ENCODE peak calls at places on chromosomes 2 and 18, in eight cellular contexts. One of them, this sample, is unnamed.

GRCh38 chr2:8334866-8335325 is 347.0 kb upstream of the ID2 start:
- DNase-seq in Calu3: no peak
- DNase-seq in amniotic stem cell: no peak
- DNase-seq in NT2/D1: no peak
- DNase-seq in Ammon's horn: peak
- DNase-seq in H7: no peak
- DNase-seq in NCI-H510A treated with DMSO at 0.1 percent for 48 hours: no peak
- DNase-seq in stimulated activated CD8-positive, alpha-beta memory T cell treated with anti-CD3 and anti-CD28 coated beads, Interleukin-7, amount 100 ng/mL, for 1 hour: no peak
- DNase-seq in this sample: no peak

GRCh38 chr2:118988706-118989105 is 46.7 kb downstream of the MARCO start:
- DNase-seq in amniotic stem cell: no peak
- DNase-seq in Calu3: no peak
- DNase-seq in NCI-H510A treated with DMSO at 0.1 percent for 48 hours: no peak
- DNase-seq in stimulated activated CD8-positive, alpha-beta memory T cell treated with anti-CD3 and anti-CD28 coated beads, Interleukin-7, amount 100 ng/mL, for 1 hour: no peak
- DNase-seq in H7: no peak
- DNase-seq in NT2/D1: no peak
- DNase-seq in Ammon's horn: no peak
- DNase-seq in this sample: no peak

GRCh38 chr18:70176537-70176936 is 28.9 kb downstream of the RTTN start:
- DNase-seq in NT2/D1: no peak
- DNase-seq in H7: no peak
- DNase-seq in Ammon's horn: no peak
- DNase-seq in amniotic stem cell: no peak
- DNase-seq in Calu3: no peak
- DNase-seq in NCI-H510A treated with DMSO at 0.1 percent for 48 hours: no peak
- DNase-seq in stimulated activated CD8-positive, alpha-beta memory T cell treated with anti-CD3 and anti-CD28 coated beads, Interleukin-7, amount 100 ng/mL, for 1 hour: no peak
- DNase-seq in this sample: no peak

GRCh38 chr2:186542002-186542401 is 47.9 kb upstream of the ITGAV start:
- DNase-seq in NT2/D1: no peak
- DNase-seq in Calu3: no peak
- DNase-seq in NCI-H510A treated with DMSO at 0.1 percent for 48 hours: no peak
- DNase-seq in amniotic stem cell: no peak
- DNase-seq in stimulated activated CD8-positive, alpha-beta memory T cell treated with anti-CD3 and anti-CD28 coated beads, Interleukin-7, amount 100 ng/mL, for 1 hour: no peak
- DNase-seq in Ammon's horn: no peak
- DNase-seq in H7: no peak
- DNase-seq in this sample: no peak

GRCh38 chr18:26657618-26658581 is 109.5 kb upstream of the KCTD1 start:
- DNase-seq in Ammon's horn: no peak
- DNase-seq in Calu3: no peak
- DNase-seq in amniotic stem cell: no peak
- DNase-seq in NCI-H510A treated with DMSO at 0.1 percent for 48 hours: peak
- DNase-seq in H7: no peak
- DNase-seq in stimulated activated CD8-positive, alpha-beta memory T cell treated with anti-CD3 and anti-CD28 coated beads, Interleukin-7, amount 100 ng/mL, for 1 hour: no peak
- DNase-seq in NT2/D1: no peak
- DNase-seq in this sample: no peak

GRCh38 chr2:176463527-176463926 is 194.3 kb downstream of the MTX2 start:
- DNase-seq in H7: no peak
- DNase-seq in Calu3: no peak
- DNase-seq in NCI-H510A treated with DMSO at 0.1 percent for 48 hours: no peak
- DNase-seq in NT2/D1: no peak
- DNase-seq in stimulated activated CD8-positive, alpha-beta memory T cell treated with anti-CD3 and anti-CD28 coated beads, Interleukin-7, amount 100 ng/mL, for 1 hour: no peak
- DNase-seq in Ammon's horn: no peak
- DNase-seq in amniotic stem cell: no peak
- DNase-seq in this sample: no peak

GRCh38 chr2:37355735-37356134 is 11.3 kb downstream of the QPCT start:
- DNase-seq in stimulated activated CD8-positive, alpha-beta memory T cell treated with anti-CD3 and anti-CD28 coated beads, Interleukin-7, amount 100 ng/mL, for 1 hour: no peak
- DNase-seq in NT2/D1: no peak
- DNase-seq in Ammon's horn: no peak
- DNase-seq in NCI-H510A treated with DMSO at 0.1 percent for 48 hours: peak
- DNase-seq in amniotic stem cell: no peak
- DNase-seq in Calu3: no peak
- DNase-seq in H7: no peak
- DNase-seq in this sample: no peak

GRCh38 chr2:200373196-200373595 is 66.7 kb downstream of the SPATS2L start:
- DNase-seq in amniotic stem cell: no peak
- DNase-seq in stimulated activated CD8-positive, alpha-beta memory T cell treated with anti-CD3 and anti-CD28 coated beads, Interleukin-7, amount 100 ng/mL, for 1 hour: no peak
- DNase-seq in H7: no peak
- DNase-seq in Calu3: no peak
- DNase-seq in NCI-H510A treated with DMSO at 0.1 percent for 48 hours: no peak
- DNase-seq in NT2/D1: no peak
- DNase-seq in Ammon's horn: no peak
- DNase-seq in this sample: no peak

GRCh38 chr2:204608261-204608660 is 63.0 kb downstream of the PARD3B start:
- DNase-seq in H7: no peak
- DNase-seq in Calu3: no peak
- DNase-seq in NCI-H510A treated with DMSO at 0.1 percent for 48 hours: no peak
- DNase-seq in NT2/D1: no peak
- DNase-seq in stimulated activated CD8-positive, alpha-beta memory T cell treated with anti-CD3 and anti-CD28 coated beads, Interleukin-7, amount 100 ng/mL, for 1 hour: no peak
- DNase-seq in amniotic stem cell: no peak
- DNase-seq in Ammon's horn: peak
- DNase-seq in this sample: no peak

GRCh38 chr2:237243487-237243886 is 157.8 kb downstream of the COPS8 start:
- DNase-seq in NT2/D1: no peak
- DNase-seq in Calu3: no peak
- DNase-seq in H7: no peak
- DNase-seq in Ammon's horn: no peak
- DNase-seq in stimulated activated CD8-positive, alpha-beta memory T cell treated with anti-CD3 and anti-CD28 coated beads, Interleukin-7, amount 100 ng/mL, for 1 hour: no peak
- DNase-seq in amniotic stem cell: no peak
- DNase-seq in NCI-H510A treated with DMSO at 0.1 percent for 48 hours: no peak
- DNase-seq in this sample: no peak

GRCh38 chr2:192007819-192008218 is 160.9 kb upstream of the CAVIN2 start:
- DNase-seq in H7: no peak
- DNase-seq in NT2/D1: no peak
- DNase-seq in NCI-H510A treated with DMSO at 0.1 percent for 48 hours: no peak
- DNase-seq in Ammon's horn: no peak
- DNase-seq in amniotic stem cell: no peak
- DNase-seq in stimulated activated CD8-positive, alpha-beta memory T cell treated with anti-CD3 and anti-CD28 coated beads, Interleukin-7, amount 100 ng/mL, for 1 hour: no peak
- DNase-seq in Calu3: no peak
- DNase-seq in this sample: no peak

GRCh38 chr2:2827691-2828315 is 496.7 kb upstream of the MYT1L start:
- DNase-seq in Ammon's horn: no peak
- DNase-seq in amniotic stem cell: no peak
- DNase-seq in Calu3: no peak
- DNase-seq in stimulated activated CD8-positive, alpha-beta memory T cell treated with anti-CD3 and anti-CD28 coated beads, Interleukin-7, amount 100 ng/mL, for 1 hour: no peak
- DNase-seq in NT2/D1: no peak
- DNase-seq in H7: peak
- DNase-seq in NCI-H510A treated with DMSO at 0.1 percent for 48 hours: no peak
- DNase-seq in this sample: no peak

GRCh38 chr2:157233506-157233905 is 24.0 kb upstream of the GALNT5 start:
- DNase-seq in NT2/D1: no peak
- DNase-seq in Calu3: no peak
- DNase-seq in stimulated activated CD8-positive, alpha-beta memory T cell treated with anti-CD3 and anti-CD28 coated beads, Interleukin-7, amount 100 ng/mL, for 1 hour: no peak
- DNase-seq in amniotic stem cell: no peak
- DNase-seq in Ammon's horn: no peak
- DNase-seq in NCI-H510A treated with DMSO at 0.1 percent for 48 hours: no peak
- DNase-seq in H7: no peak
- DNase-seq in this sample: no peak

GRCh38 chr2:215529271-215529670 is 93.4 kb upstream of the FN1 start:
- DNase-seq in amniotic stem cell: no peak
- DNase-seq in Ammon's horn: no peak
- DNase-seq in NT2/D1: no peak
- DNase-seq in NCI-H510A treated with DMSO at 0.1 percent for 48 hours: peak
- DNase-seq in stimulated activated CD8-positive, alpha-beta memory T cell treated with anti-CD3 and anti-CD28 coated beads, Interleukin-7, amount 100 ng/mL, for 1 hour: no peak
- DNase-seq in Calu3: no peak
- DNase-seq in H7: no peak
- DNase-seq in this sample: no peak

GRCh38 chr2:60621688-60622429 is 68.4 kb upstream of the BCL11A start:
- DNase-seq in stimulated activated CD8-positive, alpha-beta memory T cell treated with anti-CD3 and anti-CD28 coated beads, Interleukin-7, amount 100 ng/mL, for 1 hour: no peak
- DNase-seq in H7: no peak
- DNase-seq in Ammon's horn: no peak
- DNase-seq in NCI-H510A treated with DMSO at 0.1 percent for 48 hours: no peak
- DNase-seq in NT2/D1: no peak
- DNase-seq in amniotic stem cell: no peak
- DNase-seq in Calu3: no peak
- DNase-seq in this sample: no peak

GRCh38 chr18:10726198-10727068 is 200.6 kb downstream of the NAPG start:
- DNase-seq in Calu3: peak
- DNase-seq in NT2/D1: no peak
- DNase-seq in amniotic stem cell: no peak
- DNase-seq in Ammon's horn: peak
- DNase-seq in H7: peak
- DNase-seq in NCI-H510A treated with DMSO at 0.1 percent for 48 hours: no peak
- DNase-seq in stimulated activated CD8-positive, alpha-beta memory T cell treated with anti-CD3 and anti-CD28 coated beads, Interleukin-7, amount 100 ng/mL, for 1 hour: no peak
- DNase-seq in this sample: no peak

GRCh38 chr2:20167356-20167755 is 57.6 kb downstream of the SDC1 start:
- DNase-seq in H7: no peak
- DNase-seq in NCI-H510A treated with DMSO at 0.1 percent for 48 hours: no peak
- DNase-seq in stimulated activated CD8-positive, alpha-beta memory T cell treated with anti-CD3 and anti-CD28 coated beads, Interleukin-7, amount 100 ng/mL, for 1 hour: no peak
- DNase-seq in Calu3: no peak
- DNase-seq in Ammon's horn: no peak
- DNase-seq in NT2/D1: no peak
- DNase-seq in amniotic stem cell: no peak
- DNase-seq in this sample: no peak

GRCh38 chr2:15189236-15189635 is 371.9 kb downstream of the NBAS start:
- DNase-seq in amniotic stem cell: no peak
- DNase-seq in H7: peak
- DNase-seq in Calu3: no peak
- DNase-seq in NCI-H510A treated with DMSO at 0.1 percent for 48 hours: no peak
- DNase-seq in NT2/D1: no peak
- DNase-seq in stimulated activated CD8-positive, alpha-beta memory T cell treated with anti-CD3 and anti-CD28 coated beads, Interleukin-7, amount 100 ng/mL, for 1 hour: no peak
- DNase-seq in Ammon's horn: no peak
- DNase-seq in this sample: no peak

GRCh38 chr2:106106627-106107508 is 87.2 kb downstream of the UXS1 start:
- DNase-seq in Calu3: no peak
- DNase-seq in stimulated activated CD8-positive, alpha-beta memory T cell treated with anti-CD3 and anti-CD28 coated beads, Interleukin-7, amount 100 ng/mL, for 1 hour: no peak
- DNase-seq in H7: no peak
- DNase-seq in amniotic stem cell: no peak
- DNase-seq in NCI-H510A treated with DMSO at 0.1 percent for 48 hours: no peak
- DNase-seq in NT2/D1: no peak
- DNase-seq in Ammon's horn: no peak
- DNase-seq in this sample: no peak

GRCh38 chr2:177625744-177626655 is 233.4 kb downstream of the AGPS start:
- DNase-seq in H7: peak
- DNase-seq in NCI-H510A treated with DMSO at 0.1 percent for 48 hours: no peak
- DNase-seq in Ammon's horn: no peak
- DNase-seq in stimulated activated CD8-positive, alpha-beta memory T cell treated with anti-CD3 and anti-CD28 coated beads, Interleukin-7, amount 100 ng/mL, for 1 hour: no peak
- DNase-seq in amniotic stem cell: no peak
- DNase-seq in Calu3: no peak
- DNase-seq in NT2/D1: no peak
- DNase-seq in this sample: no peak

GRCh38 chr18:6737833-6738232 is 8.3 kb downstream of the ARHGAP28 start:
- DNase-seq in amniotic stem cell: no peak
- DNase-seq in NCI-H510A treated with DMSO at 0.1 percent for 48 hours: no peak
- DNase-seq in Calu3: no peak
- DNase-seq in Ammon's horn: no peak
- DNase-seq in NT2/D1: no peak
- DNase-seq in H7: no peak
- DNase-seq in stimulated activated CD8-positive, alpha-beta memory T cell treated with anti-CD3 and anti-CD28 coated beads, Interleukin-7, amount 100 ng/mL, for 1 hour: no peak
- DNase-seq in this sample: no peak

GRCh38 chr2:189178726-189179606 is 595 bp downstream of the COL5A2 start:
- DNase-seq in stimulated activated CD8-positive, alpha-beta memory T cell treated with anti-CD3 and anti-CD28 coated beads, Interleukin-7, amount 100 ng/mL, for 1 hour: no peak
- DNase-seq in Ammon's horn: no peak
- DNase-seq in NCI-H510A treated with DMSO at 0.1 percent for 48 hours: no peak
- DNase-seq in Calu3: no peak
- DNase-seq in NT2/D1: no peak
- DNase-seq in H7: peak
- DNase-seq in amniotic stem cell: peak
- DNase-seq in this sample: no peak

GRCh38 chr18:36811955-36812354 is 16.8 kb downstream of the TPGS2 start:
- DNase-seq in Ammon's horn: no peak
- DNase-seq in amniotic stem cell: no peak
- DNase-seq in Calu3: no peak
- DNase-seq in NT2/D1: no peak
- DNase-seq in NCI-H510A treated with DMSO at 0.1 percent for 48 hours: no peak
- DNase-seq in H7: no peak
- DNase-seq in stimulated activated CD8-positive, alpha-beta memory T cell treated with anti-CD3 and anti-CD28 coated beads, Interleukin-7, amount 100 ng/mL, for 1 hour: no peak
- DNase-seq in this sample: no peak

GRCh38 chr2:57848723-57849122 is 197.9 kb upstream of the VRK2 start:
- DNase-seq in stimulated activated CD8-positive, alpha-beta memory T cell treated with anti-CD3 and anti-CD28 coated beads, Interleukin-7, amount 100 ng/mL, for 1 hour: no peak
- DNase-seq in NT2/D1: no peak
- DNase-seq in Ammon's horn: no peak
- DNase-seq in NCI-H510A treated with DMSO at 0.1 percent for 48 hours: no peak
- DNase-seq in H7: no peak
- DNase-seq in Calu3: no peak
- DNase-seq in amniotic stem cell: no peak
- DNase-seq in this sample: no peak

GRCh38 chr2:46862430-46862829 is 53.2 kb downstream of the MCFD2 start:
- DNase-seq in stimulated activated CD8-positive, alpha-beta memory T cell treated with anti-CD3 and anti-CD28 coated beads, Interleukin-7, amount 100 ng/mL, for 1 hour: no peak
- DNase-seq in H7: no peak
- DNase-seq in NCI-H510A treated with DMSO at 0.1 percent for 48 hours: no peak
- DNase-seq in amniotic stem cell: no peak
- DNase-seq in Ammon's horn: no peak
- DNase-seq in NT2/D1: no peak
- DNase-seq in Calu3: no peak
- DNase-seq in this sample: no peak

GRCh38 chr2:57429821-57430220 is 616.8 kb upstream of the VRK2 start:
- DNase-seq in Ammon's horn: no peak
- DNase-seq in amniotic stem cell: no peak
- DNase-seq in Calu3: no peak
- DNase-seq in H7: no peak
- DNase-seq in NT2/D1: no peak
- DNase-seq in stimulated activated CD8-positive, alpha-beta memory T cell treated with anti-CD3 and anti-CD28 coated beads, Interleukin-7, amount 100 ng/mL, for 1 hour: no peak
- DNase-seq in NCI-H510A treated with DMSO at 0.1 percent for 48 hours: no peak
- DNase-seq in this sample: no peak

GRCh38 chr18:34649072-34649471 is 61.0 kb upstream of the DTNA start:
- DNase-seq in H7: no peak
- DNase-seq in stimulated activated CD8-positive, alpha-beta memory T cell treated with anti-CD3 and anti-CD28 coated beads, Interleukin-7, amount 100 ng/mL, for 1 hour: no peak
- DNase-seq in NT2/D1: no peak
- DNase-seq in NCI-H510A treated with DMSO at 0.1 percent for 48 hours: no peak
- DNase-seq in Ammon's horn: no peak
- DNase-seq in amniotic stem cell: no peak
- DNase-seq in Calu3: no peak
- DNase-seq in this sample: no peak

GRCh38 chr18:42915240-42915791 is 200.2 kb downstream of the RIT2 start:
- DNase-seq in amniotic stem cell: no peak
- DNase-seq in H7: no peak
- DNase-seq in Calu3: no peak
- DNase-seq in Ammon's horn: no peak
- DNase-seq in NCI-H510A treated with DMSO at 0.1 percent for 48 hours: peak
- DNase-seq in NT2/D1: no peak
- DNase-seq in stimulated activated CD8-positive, alpha-beta memory T cell treated with anti-CD3 and anti-CD28 coated beads, Interleukin-7, amount 100 ng/mL, for 1 hour: no peak
- DNase-seq in this sample: no peak

GRCh38 chr2:85772019-85772745 is 18.4 kb downstream of the ATOH8 start:
- DNase-seq in amniotic stem cell: peak
- DNase-seq in H7: peak
- DNase-seq in Calu3: peak
- DNase-seq in NCI-H510A treated with DMSO at 0.1 percent for 48 hours: peak
- DNase-seq in stimulated activated CD8-positive, alpha-beta memory T cell treated with anti-CD3 and anti-CD28 coated beads, Interleukin-7, amount 100 ng/mL, for 1 hour: no peak
- DNase-seq in Ammon's horn: peak
- DNase-seq in NT2/D1: no peak
- DNase-seq in this sample: peak

GRCh38 chr18:65567372-65567771 is 183.4 kb upstream of the CDH7 start:
- DNase-seq in Calu3: peak
- DNase-seq in H7: no peak
- DNase-seq in amniotic stem cell: no peak
- DNase-seq in NCI-H510A treated with DMSO at 0.1 percent for 48 hours: peak
- DNase-seq in Ammon's horn: peak
- DNase-seq in NT2/D1: peak
- DNase-seq in stimulated activated CD8-positive, alpha-beta memory T cell treated with anti-CD3 and anti-CD28 coated beads, Interleukin-7, amount 100 ng/mL, for 1 hour: no peak
- DNase-seq in this sample: no peak

This sample was measured in H54.